ENCODE peak calls at places on chromosomes 16 and 17, in eight cellular contexts. O is activated effector memory CD4-positive, alpha-beta T cell treated with Interleukin-2 at 50 U/mL for 16 hours; F is activated CD8-positive, alpha-beta T cell treated with anti-CD3 and anti-CD28 coated beads, Interleukin-2, amount 10 ng/mL, durations not matched to agents 7 days and 5 days; W is iPS-NIHi11; Y is HT-29; G is ovary; D is HFFc6; P is glutamatergic neuron. N is an unnamed sample.

GRCh38 chr17:71502443-71502842 is 618.4 kb upstream of the SOX9 start:
- DNase-seq in O (no peak), F (no peak), W (no peak), Y (no peak), G (no peak), D (peak), P (no peak), N (no peak)

GRCh38 chr17:28372203-28372944 is 880 bp downstream of the SARM1 start:
- DNase-seq in O (no peak), F (no peak), W (peak), Y (no peak), G (no peak), D (no peak), P (peak), N (peak)

GRCh38 chr16:8370374-8371015 is 219.8 kb downstream of the TMEM114 start:
- DNase-seq in O (no peak), F (no peak), W (no peak), Y (peak), G (no peak), D (peak), P (no peak), N (peak)

GRCh38 chr17:28406478-28406824 is 439 bp upstream of the SLC46A1 start:
- DNase-seq in O (no peak), F (no peak), W (peak), Y (no peak), G (no peak), D (no peak), P (no peak), N (no peak)

GRCh38 chr16:88853336-88853941 is 3.3 kb downstream of the GALNS start:
- DNase-seq in O (no peak), F (no peak), W (no peak), Y (no peak), G (no peak), D (no peak), P (no peak), N (no peak)

GRCh38 chr17:11485802-11486421 is 112.4 kb upstream of the DNAH9 start:
- DNase-seq in O (no peak), F (no peak), W (no peak), Y (no peak), G (no peak), D (no peak), P (no peak), N (no peak)

GRCh38 chr16:66933776-66934137 is 445 bp downstream of the CIAO2B start:
- DNase-seq in O (no peak), F (no peak), W (no peak), Y (peak), G (no peak), D (no peak), P (no peak), N (no peak)

GRCh38 chr16:879986-880385 is 79.5 kb upstream of the GNG13 start:
- DNase-seq in O (no peak), F (no peak), W (no peak), Y (no peak), G (peak), D (no peak), P (no peak), N (no peak)

GRCh38 chr17:76709077-76709950 is 1.5 kb downstream of the MXRA7 start:
- DNase-seq in O (no peak), F (no peak), W (peak), Y (no peak), G (peak), D (peak), P (peak), N (peak)

GRCh38 chr17:75032896-75033294 is 13.9 kb downstream of the ATP5PD start:
- DNase-seq in O (no peak), F (no peak), W (no peak), Y (no peak), G (peak), D (no peak), P (no peak), N (no peak)

GRCh38 chr16:50884066-50884860 is 142.4 kb downstream of the CYLD start:
- DNase-seq in O (no peak), F (peak), W (peak), Y (peak), G (no peak), D (no peak), P (peak), N (no peak)

GRCh38 chr16:27285676-27286196 is 17.2 kb upstream of the NSMCE1 start:
- DNase-seq in O (no peak), F (no peak), W (no peak), Y (no peak), G (no peak), D (no peak), P (no peak), N (no peak)

GRCh38 chr16:15032547-15033308 is 23.1 kb downstream of the NTAN1 start:
- DNase-seq in O (no peak), F (no peak), W (no peak), Y (no peak), G (no peak), D (no peak), P (no peak), N (peak)

GRCh38 chr17:258906-259305 is 77.5 kb upstream of the DOC2B start:
- DNase-seq in O (no peak), F (no peak), W (no peak), Y (no peak), G (no peak), D (no peak), P (no peak), N (no peak)

GRCh38 chr17:79082311-79083190 is 7.9 kb downstream of the ENGASE start:
- DNase-seq in O (peak), F (peak), W (peak), Y (peak), G (peak), D (no peak), P (peak), N (peak)

GRCh38 chr17:66548158-66548557 is 245.7 kb downstream of the PRKCA start:
- DNase-seq in O (peak), F (peak), W (no peak), Y (no peak), G (no peak), D (peak), P (no peak), N (no peak)

GRCh38 chr17:45243750-45244149 is 18.1 kb downstream of the SPATA32 start:
- DNase-seq in O (no peak), F (no peak), W (no peak), Y (peak), G (no peak), D (no peak), P (no peak), N (no peak)

GRCh38 chr17:77288115-77288619 is 147.4 kb downstream of the SEC14L1 start:
- DNase-seq in O (no peak), F (no peak), W (no peak), Y (peak), G (no peak), D (no peak), P (no peak), N (no peak)

GRCh38 chr16:18049454-18050133 is 286.9 kb downstream of the NPIPA8 start:
- DNase-seq in O (no peak), F (no peak), W (no peak), Y (no peak), G (no peak), D (no peak), P (no peak), N (no peak)

GRCh38 chr16:59586331-59586730 is 852.2 kb upstream of the GOT2 start:
- DNase-seq in O (no peak), F (no peak), W (no peak), Y (no peak), G (no peak), D (no peak), P (no peak), N (no peak)

GRCh38 chr16:87238371-87238715 is 78.8 kb downstream of the C16orf95 start:
- DNase-seq in O (no peak), F (no peak), W (no peak), Y (no peak), G (no peak), D (no peak), P (no peak), N (no peak)

GRCh38 chr16:57626420-57627170 is 1.8 kb upstream of the ADGRG1 start:
- DNase-seq in O (no peak), F (no peak), W (no peak), Y (no peak), G (no peak), D (no peak), P (peak), N (no peak)

GRCh38 chr17:77416096-77416713 is 275.4 kb downstream of the SEC14L1 start:
- DNase-seq in O (no peak), F (no peak), W (no peak), Y (no peak), G (no peak), D (no peak), P (peak), N (no peak)

GRCh38 chr16:85056211-85056748 is 28.7 kb downstream of the KIAA0513 start:
- DNase-seq in O (no peak), F (peak), W (peak), Y (no peak), G (no peak), D (no peak), P (peak), N (peak)

GRCh38 chr16:17238285-17239028 is 232.3 kb downstream of the XYLT1 start:
- DNase-seq in O (no peak), F (peak), W (no peak), Y (no peak), G (no peak), D (no peak), P (no peak), N (no peak)

GRCh38 chr16:79698341-79698753 is 97.8 kb upstream of the MAF start:
- DNase-seq in O (no peak), F (no peak), W (no peak), Y (no peak), G (peak), D (no peak), P (no peak), N (no peak)

GRCh38 chr17:66747561-66748275 is 87.2 kb upstream of the CACNG5 start:
- DNase-seq in O (no peak), F (no peak), W (no peak), Y (no peak), G (no peak), D (peak), P (peak), N (peak)

GRCh38 chr16:66481081-66481942 is 54.2 kb downstream of the BEAN1 start:
- DNase-seq in O (no peak), F (peak), W (no peak), Y (no peak), G (no peak), D (no peak), P (no peak), N (no peak)

GRCh38 chr17:67038861-67039365 is 5.4 kb upstream of the CACNG1 start:
- DNase-seq in O (no peak), F (no peak), W (no peak), Y (no peak), G (no peak), D (no peak), P (no peak), N (no peak)

GRCh38 chr17:43327421-43327820 is 71.4 kb upstream of the ARL4D start:
- DNase-seq in O (no peak), F (no peak), W (no peak), Y (no peak), G (no peak), D (peak), P (no peak), N (peak)

GRCh38 chr16:68339214-68339613 is 28.4 kb downstream of the PRMT7 start:
- DNase-seq in O (no peak), F (no peak), W (no peak), Y (no peak), G (no peak), D (no peak), P (no peak), N (no peak)

GRCh38 chr16:87926246-87927194 is 9.8 kb downstream of the CA5A start:
- DNase-seq in O (no peak), F (no peak), W (no peak), Y (no peak), G (no peak), D (no peak), P (no peak), N (no peak)

GRCh38 chr16:3087243-3087791 is 11.8 kb downstream of the ZSCAN10 start:
- DNase-seq in O (no peak), F (no peak), W (peak), Y (no peak), G (no peak), D (no peak), P (no peak), N (no peak)

GRCh38 chr17:61150686-61151299 is 248.8 kb upstream of the TBX2 start:
- DNase-seq in O (no peak), F (no peak), W (no peak), Y (no peak), G (no peak), D (no peak), P (no peak), N (no peak)

GRCh38 chr17:62819511-62820221 is 11.6 kb upstream of the MARCHF10 start:
- DNase-seq in O (no peak), F (no peak), W (peak), Y (peak), G (no peak), D (peak), P (peak), N (peak)

N was measured in astrocyte of the hippocampus.